ENCODE peak calls at places on chromosomes 11 and 22, in four cellular contexts. S, B, C and P are unnamed samples.

GRCh38 chr11:75475767-75476650 is 43.0 kb upstream of the KLHL35 start:
- DNase-seq in C (no peak), B (no peak), S (peak; percentile 70), P (peak; percentile 44)

GRCh38 chr11:112255075-112255739 is 5.5 kb downstream of the PLET1 start:
- DNase-seq in B (peak; percentile 81), S (peak; percentile 93), C (no peak), P (peak; percentile 61)

GRCh38 chr11:26204110-26204509 is 127.8 kb upstream of the ANO3 start:
- DNase-seq in B (no peak), C (no peak), S (no peak), P (no peak)

GRCh38 chr11:114163830-114164401 is 104.4 kb downstream of the ZBTB16 start:
- DNase-seq in B (no peak), C (peak; percentile 50), S (peak; percentile 75), P (no peak)

GRCh38 chr11:2674681-2675131 is 25.1 kb downstream of the KCNQ1OT1 start:
- DNase-seq in C (no peak), B (no peak), S (no peak), P (no peak)

GRCh38 chr22:19853879-19854777 is 546 bp downstream of the GNB1L start:
- DNase-seq in C (no peak), B (no peak), S (no peak), P (no peak)

GRCh38 chr11:100719809-100720221 is 32.7 kb downstream of the ARHGAP42 start:
- DNase-seq in S (peak; percentile 84), B (peak; percentile 96), C (no peak), P (peak; percentile 89)

GRCh38 chr11:57834852-57835251 is 73.2 kb downstream of the CTNND1 start:
- DNase-seq in C (no peak), B (no peak), S (no peak), P (no peak)

GRCh38 chr11:71481101-71481960 is 28.3 kb downstream of the NADSYN1 start:
- DNase-seq in S (no peak), B (no peak), C (no peak), P (no peak)

GRCh38 chr11:75342231-75342918 is 9.1 kb downstream of the ARRB1 start:
- DNase-seq in C (no peak), S (no peak), B (no peak), P (no peak)

GRCh38 chr11:117823941-117824420 is 563 bp downstream of the FXYD2 start:
- DNase-seq in B (no peak), S (peak; percentile 49), C (no peak), P (no peak)
- H3K4me3 ChIP-seq in B (no peak overlapping the region), S (no peak overlapping the region), C (no peak overlapping the region), P (no peak overlapping the region)

GRCh38 chr11:19808076-19808911 is 95.7 kb downstream of the NAV2 start:
- DNase-seq in B (no peak), S (no peak), C (no peak), P (no peak)
- TF ChIP-seq CTCF in B (no peak), S (no peak), C (no peak), P (peak; percentile 32)

GRCh38 chr11:45158891-45159605 is 12.6 kb downstream of the PRDM11 start:
- DNase-seq in S (no peak), B (no peak), C (no peak), P (no peak)

GRCh38 chr11:45162064-45162375 is 15.6 kb downstream of the PRDM11 start:
- DNase-seq in S (no peak), C (no peak), B (no peak), P (no peak)

GRCh38 chr11:45162916-45163879 is 16.8 kb downstream of the PRDM11 start:
- DNase-seq in C (no peak), S (no peak), B (no peak), P (no peak)

GRCh38 chr11:45159781-45160365 is 13.4 kb downstream of the PRDM11 start:
- DNase-seq in B (no peak), C (no peak), S (no peak), P (no peak)

GRCh38 chr11:45161252-45162063 is 15.0 kb downstream of the PRDM11 start:
- DNase-seq in B (no peak), S (no peak), C (no peak), P (peak; percentile 19)
- H3K4me3 ChIP-seq in B (no peak overlapping the region), S (no peak overlapping the region), C (no peak overlapping the region), P (no peak overlapping the region)

DNA sequence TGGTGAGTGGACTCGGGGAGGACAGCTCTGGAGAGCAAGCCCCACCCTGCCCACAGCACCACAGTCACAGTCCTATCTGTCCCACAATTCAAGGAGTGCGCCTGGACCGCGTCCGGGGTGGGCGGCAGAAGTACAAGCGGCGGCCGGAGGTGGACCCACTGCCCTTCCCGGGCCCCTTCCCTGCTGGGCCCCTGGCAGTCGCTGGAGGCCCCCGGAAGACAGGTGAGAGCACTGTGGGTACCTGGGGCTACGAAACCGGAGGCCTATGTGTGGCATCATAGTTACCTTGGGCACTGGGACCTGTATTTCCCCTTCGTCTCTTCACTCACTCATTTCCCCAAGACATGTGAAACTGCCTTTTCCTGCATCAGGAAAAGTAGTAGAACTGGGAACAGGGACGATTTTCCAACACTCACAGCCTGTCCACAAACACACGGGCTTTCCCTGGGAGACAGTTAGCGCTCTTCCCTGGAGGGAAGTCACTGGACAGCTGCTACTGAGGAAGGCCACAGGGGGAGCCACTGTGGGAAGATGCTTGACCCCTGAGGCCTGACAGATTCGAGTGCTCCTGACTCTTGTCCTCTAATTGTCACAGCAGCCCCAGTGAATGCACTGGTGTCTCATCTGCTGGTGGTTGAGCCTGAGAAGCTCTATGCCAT is 3.1 kb downstream of the TRMT112 start:
- DNase-seq in S (no peak), C (no peak), B (no peak), P (no peak)
- TF ChIP-seq CTCF in S (peak; percentile 42), C (peak; percentile 4), B (peak; percentile 19), P (peak; percentile 27)

GRCh38 chr11:94800394-94800793 is 32.2 kb downstream of the AMOTL1 start:
- DNase-seq in C (no peak), S (no peak), B (peak; percentile 49), P (peak; percentile 83)
- H3K4me3 ChIP-seq in C (no peak overlapping the region), S (no peak overlapping the region), B (no peak overlapping the region), P (no peak overlapping the region)

GRCh38 chr22:50622723-50623327 is 5.1 kb downstream of the ARSA start:
- DNase-seq in C (no peak), S (no peak), B (no peak), P (no peak)
- TF ChIP-seq CTCF in C (no peak), S (no peak), B (no peak), P (no peak)